ENCODE peak calls at places on chromosomes 3 and 15, in four cellular contexts. Y, L, S and F are unnamed samples.

GRCh38 chr15:67343206-67343605 is 88.6 kb downstream of the IQCH start:
- DNase-seq in S (no peak), Y (no peak), L (no peak), F (no peak)

GRCh38 chr15:42858999-42859789 is 61.4 kb downstream of the TTBK2 start:
- DNase-seq in L (no peak), S (no peak), Y (peak; percentile 2), F (no peak)

GRCh38 chr3:13528217-13528801 is 20.6 kb upstream of the FBLN2 start:
- DNase-seq in S (no peak), L (no peak), Y (no peak), F (no peak)

GRCh38 chr3:149663966-149664365 is 6.1 kb upstream of the WWTR1 start:
- DNase-seq in L (no peak), S (no peak), Y (no peak), F (no peak)

GRCh38 chr3:106070187-106070586 is 201.4 kb upstream of the CBLB start:
- DNase-seq in L (no peak), S (no peak), Y (no peak), F (no peak)

GRCh38 chr15:60511351-60512157 is 32.6 kb upstream of the ICE2 start:
- DNase-seq in S (no peak), Y (peak; percentile 33), L (no peak), F (no peak)

GRCh38 chr3:81476652-81477051 is 284.8 kb downstream of the GBE1 start:
- DNase-seq in Y (no peak), S (no peak), L (no peak), F (no peak)

GRCh38 chr3:189967254-189967865 is 153.3 kb downstream of the P3H2 start:
- DNase-seq in Y (peak; percentile 69), S (no peak), L (peak; percentile 44), F (no peak)

GRCh38 chr3:161567962-161568361 is 71.4 kb downstream of the OTOL1 start:
- DNase-seq in L (no peak), S (no peak), Y (peak; percentile 64), F (no peak)

GRCh38 chr3:131602011-131602779 is 99.4 kb upstream of the MRPL3 start:
- DNase-seq in S (no peak), L (no peak), Y (no peak), F (no peak)

GRCh38 chr15:67700023-67700422 is 125.3 kb upstream of the SKOR1 start:
- DNase-seq in Y (no peak), L (no peak), S (no peak), F (no peak)

GRCh38 chr3:353191-353739 is 156.7 kb downstream of the CHL1 start:
- DNase-seq in S (no peak), L (no peak), Y (no peak), F (no peak)
- H3K9me3 ChIP-seq in S (no peaks in the 10 kb centered on the region), L (peaks cover 5% of the 10 kb centered on the region), Y (no peaks in the 10 kb centered on the region), F (no peaks in the 10 kb centered on the region)

DNA sequence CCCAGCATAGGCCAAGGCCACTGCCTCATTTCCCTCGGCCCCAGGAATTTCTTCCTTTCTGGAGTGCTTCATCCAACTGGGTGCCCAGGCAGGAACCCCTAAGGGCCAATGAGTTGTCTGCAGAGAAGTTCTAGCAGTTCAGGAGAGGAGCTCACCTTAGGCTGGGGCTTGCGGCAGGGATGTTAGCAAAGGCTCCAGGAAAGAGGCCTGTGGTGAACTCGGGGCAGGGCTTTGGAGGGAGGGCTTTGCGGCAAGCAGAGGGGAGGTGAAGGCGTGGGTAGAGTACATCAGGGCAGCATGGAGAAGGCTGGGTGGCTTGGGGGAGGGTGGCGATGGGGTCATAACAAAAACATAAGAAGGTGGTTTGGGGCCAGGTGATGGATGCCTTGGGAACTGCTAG is 1.1 kb downstream of the GHRL start:
- DNase-seq in S (no peak), L (no peak), Y (no peak), F (no peak)
- H3K9me3 ChIP-seq in S (no peaks in the 10 kb centered on the region), L (no peaks in the 10 kb centered on the region), Y (no peaks in the 10 kb centered on the region), F (no peaks in the 10 kb centered on the region)

DNA sequence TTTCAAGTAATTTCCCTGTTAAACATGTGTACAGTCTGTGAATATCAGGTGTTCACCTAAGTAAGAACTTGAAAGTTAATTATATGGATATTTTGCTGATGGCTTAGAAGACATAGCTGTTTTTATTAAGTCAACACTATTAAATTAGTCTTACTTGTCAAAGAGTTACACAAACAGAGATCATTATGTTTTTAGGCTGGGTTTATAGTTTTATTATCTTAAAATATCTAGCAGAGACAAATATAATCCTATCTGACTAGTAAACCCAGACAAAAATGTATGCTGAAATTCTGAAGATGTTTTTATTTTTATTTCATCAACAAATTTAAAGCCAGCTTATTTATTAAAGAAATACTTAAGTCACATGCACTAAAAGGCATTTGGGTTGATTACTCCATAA is 51.2 kb upstream of the CCK start:
- DNase-seq in L (no peak), S (no peak), Y (no peak), F (no peak)
- H3K9me3 ChIP-seq in L (peaks cover 19% of the 10 kb centered on the region), S (no peaks in the 10 kb centered on the region), Y (no peaks in the 10 kb centered on the region), F (no peaks in the 10 kb centered on the region)

GRCh38 chr3:193712938-193713337 is 119.9 kb downstream of the OPA1 start:
- DNase-seq in S (no peak), L (no peak), Y (no peak), F (no peak)

GRCh38 chr3:193710286-193711164 is 117.5 kb downstream of the OPA1 start:
- DNase-seq in L (no peak), Y (no peak), S (no peak), F (no peak)

GRCh38 chr3:193711165-193711485 is 118.1 kb downstream of the OPA1 start:
- DNase-seq in L (no peak), Y (no peak), S (no peak), F (no peak)

GRCh38 chr3:193711523-193711963 is 118.5 kb downstream of the OPA1 start:
- DNase-seq in L (no peak), Y (no peak), S (no peak), F (no peak)

DNA sequence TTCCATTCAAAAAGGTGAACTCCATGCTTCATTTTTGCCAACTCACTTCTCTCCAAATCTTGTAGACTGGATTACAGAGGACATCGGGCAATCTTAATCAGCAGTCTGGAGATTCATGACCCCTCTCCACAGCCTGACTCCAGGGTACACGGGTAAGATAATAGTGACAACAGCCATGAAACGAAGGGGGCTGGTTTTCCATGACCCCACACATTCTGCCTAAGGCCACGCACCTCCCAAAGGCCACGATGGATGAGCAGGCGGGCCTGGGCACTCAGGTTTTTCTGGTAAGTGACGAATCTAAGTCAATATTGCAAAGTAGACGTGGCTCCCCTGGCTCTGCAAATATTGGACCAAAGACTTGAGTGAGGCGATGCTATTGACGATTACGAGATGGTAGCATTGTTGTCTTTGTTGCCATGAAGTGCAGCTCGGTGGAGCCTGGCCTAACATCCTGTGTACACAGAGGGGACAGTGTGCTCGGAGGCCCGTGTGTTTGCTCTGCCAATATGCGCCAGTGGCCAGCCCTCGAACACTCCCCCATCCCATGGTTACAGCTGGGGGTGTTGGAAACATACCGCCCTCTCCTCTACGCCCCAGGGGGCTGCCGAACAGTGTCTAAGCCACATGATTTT is 119.1 kb downstream of the OPA1 start:
- DNase-seq in S (no peak), L (no peak), Y (no peak), F (no peak)
- H3K9me3 ChIP-seq in S (no peaks in the 10 kb centered on the region), L (peaks cover 3% of the 10 kb centered on the region), Y (no peaks in the 10 kb centered on the region), F (peaks cover 3% of the 10 kb centered on the region)

DNA sequence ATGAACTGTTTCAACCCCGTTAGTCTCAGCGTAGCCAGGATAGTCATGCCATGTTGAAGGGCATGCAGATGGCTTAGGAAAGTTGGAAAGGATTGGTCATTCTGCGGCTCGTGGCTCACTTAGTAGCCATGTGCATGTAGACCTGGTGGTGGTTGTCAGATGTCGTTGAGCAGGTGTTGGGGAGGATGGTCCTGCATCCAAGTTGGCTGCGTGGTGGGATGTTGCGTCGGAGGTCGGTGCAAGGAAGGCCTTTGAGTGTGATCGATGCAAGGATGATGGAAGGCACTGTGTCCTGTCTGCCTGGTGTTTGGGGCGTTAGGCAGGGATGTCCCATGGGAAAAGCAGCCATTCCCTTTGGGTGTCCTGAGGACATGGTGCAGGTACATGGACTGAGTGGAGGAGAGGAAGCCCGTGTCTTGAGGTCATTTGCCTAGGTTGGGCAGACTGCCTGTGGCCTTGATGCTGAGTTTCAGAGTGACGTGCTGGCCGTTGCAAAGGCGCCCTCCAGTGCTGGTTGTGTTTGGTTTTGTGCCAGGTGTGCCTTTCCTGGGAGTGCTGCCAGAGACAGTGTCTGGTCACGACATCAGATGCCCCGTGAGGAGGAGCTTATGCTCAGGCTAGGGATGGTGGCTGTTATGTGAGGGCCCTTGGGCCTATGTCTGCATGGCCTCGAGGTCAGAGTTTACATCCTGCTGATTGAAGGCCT is 103.4 kb downstream of the SNRPN start:
- DNase-seq in Y (no peak), L (no peak), S (peak; percentile 28), F (no peak)
- H3K9me3 ChIP-seq in Y (peaks cover 32% of the 10 kb centered on the region), L (peaks cover 66% of the 10 kb centered on the region), S (peaks cover 90% of the 10 kb centered on the region), F (peaks cover 54% of the 10 kb centered on the region)

DNA sequence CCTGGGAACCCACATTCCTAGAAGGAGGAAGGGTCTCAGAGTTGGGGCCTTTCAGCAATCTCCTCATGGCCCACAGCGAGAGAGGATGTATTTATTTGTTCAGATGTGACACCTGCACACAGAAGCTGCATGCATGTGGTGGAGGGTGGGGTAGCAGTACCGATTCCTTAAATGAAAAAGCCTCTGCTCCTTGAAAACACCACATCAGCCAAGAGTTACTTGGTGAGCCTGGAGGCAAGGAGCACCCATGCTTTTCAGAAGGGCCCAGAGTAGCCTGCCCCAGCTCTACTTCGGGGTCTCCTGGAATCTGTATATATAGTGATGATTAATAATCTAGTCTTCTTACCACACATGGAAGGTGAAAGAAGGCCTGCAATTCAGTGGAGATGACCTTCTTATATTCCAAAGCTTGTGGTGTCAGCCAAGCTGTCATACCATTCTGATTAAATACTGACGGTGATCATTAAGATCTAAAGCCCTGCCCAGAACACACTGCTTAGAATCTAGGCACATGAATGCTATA is 33.5 kb downstream of the SEMA6D start:
- DNase-seq in Y (no peak), S (no peak), L (no peak), F (no peak)
- H3K9me3 ChIP-seq in Y (no peaks in the 10 kb centered on the region), S (no peaks in the 10 kb centered on the region), L (peaks cover 40% of the 10 kb centered on the region), F (no peaks in the 10 kb centered on the region)

GRCh38 chr15:52783929-52784798 is 6.0 kb downstream of the ONECUT1 start:
- DNase-seq in Y (no peak), S (no peak), L (no peak), F (no peak)
- H3K9me3 ChIP-seq in Y (no peaks in the 10 kb centered on the region), S (no peaks in the 10 kb centered on the region), L (no peaks in the 10 kb centered on the region), F (peaks cover 5% of the 10 kb centered on the region)

GRCh38 chr3:79653242-79653830 is 114.5 kb downstream of the ROBO1 start:
- DNase-seq in Y (no peak), L (no peak), S (no peak), F (no peak)
- H3K9me3 ChIP-seq in Y (no peaks in the 10 kb centered on the region), L (peaks cover under 1% of the 10 kb centered on the region), S (no peaks in the 10 kb centered on the region), F (no peaks in the 10 kb centered on the region)

GRCh38 chr3:98462901-98463300 is at the start of gene OR5K1:
- DNase-seq in L (no peak), S (no peak), Y (no peak), F (no peak)
- H3K9me3 ChIP-seq in L (no peaks in the 10 kb centered on the region), S (no peaks in the 10 kb centered on the region), Y (no peaks in the 10 kb centered on the region), F (no peaks in the 10 kb centered on the region)

GRCh38 chr15:24977686-24978085 is 22.9 kb downstream of the SNRPN start:
- DNase-seq in L (no peak), Y (no peak), S (no peak), F (no peak)

GRCh38 chr15:24971052-24971451 is 16.3 kb downstream of the SNRPN start:
- DNase-seq in Y (no peak), S (no peak), L (no peak), F (no peak)

GRCh38 chr15:24971772-24972171 is 17.0 kb downstream of the SNRPN start:
- DNase-seq in L (no peak), Y (no peak), S (no peak), F (no peak)

DNA sequence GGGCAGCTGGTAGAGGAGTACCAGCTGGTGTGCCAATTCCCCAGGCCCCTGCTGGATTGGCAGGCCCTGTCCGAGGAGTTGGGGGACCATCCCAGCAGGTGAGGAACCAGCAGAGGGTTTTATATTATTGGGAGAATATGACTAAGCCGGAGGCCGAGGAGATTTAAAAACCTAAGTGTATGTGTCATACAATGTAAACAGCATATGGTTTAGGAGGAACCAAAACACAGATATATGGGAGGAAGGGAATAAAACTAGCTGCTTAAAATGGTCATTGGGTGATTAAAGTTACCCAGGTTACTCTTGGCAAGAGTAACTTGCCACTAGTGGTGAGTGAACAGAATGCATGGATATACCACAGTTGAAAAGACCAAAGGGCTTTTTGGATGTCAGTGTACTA is 22.1 kb downstream of the SNRPN start:
- DNase-seq in Y (no peak), L (no peak), S (no peak), F (no peak)
- H3K9me3 ChIP-seq in Y (no peaks in the 10 kb centered on the region), L (peaks cover 33% of the 10 kb centered on the region), S (no peaks in the 10 kb centered on the region), F (peaks cover 4% of the 10 kb centered on the region)